ENCODE peak calls at places on chromosomes 1 and 21, in seven cellular contexts. One of them, this sample, is unnamed.
A peak's percentile ranks its signal among the peaks of the same experiment; 100 is the strongest.

GRCh38 chr1:5660141-5660935 is 331.9 kb downstream of the NPHP4 start:
- DNase-seq in SK-N-SH: no peak
- DNase-seq in HCT116: no peak
- DNase-seq in K562: no peak
- DNase-seq in H1: no peak
- DNase-seq in HepG2: no peak
- DNase-seq in GM12878: no peak
- DNase-seq in this sample: no peak

GRCh38 chr21:21018841-21019240 is 20.6 kb downstream of the NCAM2 start:
- DNase-seq in SK-N-SH: no peak
- DNase-seq in HCT116: no peak
- DNase-seq in K562: no peak
- DNase-seq in H1: no peak
- DNase-seq in HepG2: no peak
- DNase-seq in GM12878: no peak
- DNase-seq in this sample: no peak

GRCh38 chr1:213371769-213372619 is 321.0 kb downstream of the RPS6KC1 start:
- DNase-seq in SK-N-SH: no peak
- DNase-seq in HCT116: no peak
- DNase-seq in K562: no peak
- DNase-seq in H1: no peak
- DNase-seq in HepG2: peak; percentile 99
- DNase-seq in GM12878: no peak
- DNase-seq in this sample: no peak

GRCh38 chr1:206050655-206051235 is 2.2 kb upstream of the RHEX start:
- DNase-seq in SK-N-SH: no peak
- DNase-seq in HCT116: no peak
- DNase-seq in K562: no peak
- DNase-seq in H1: no peak
- DNase-seq in HepG2: no peak
- DNase-seq in GM12878: peak; percentile 100
- DNase-seq in this sample: no peak

GRCh38 chr1:183417691-183418491 is at the start of gene NMNAT2:
- DNase-seq in SK-N-SH: peak; percentile 77
- DNase-seq in HCT116: no peak
- DNase-seq in K562: no peak
- DNase-seq in H1: no peak
- DNase-seq in HepG2: no peak
- DNase-seq in GM12878: no peak
- DNase-seq in this sample: no peak

GRCh38 chr1:12629521-12629956 is 11.5 kb upstream of the DHRS3 start:
- DNase-seq in SK-N-SH: no peak
- DNase-seq in HCT116: no peak
- DNase-seq in K562: no peak
- DNase-seq in H1: peak; percentile 76
- DNase-seq in HepG2: no peak
- DNase-seq in GM12878: no peak
- DNase-seq in this sample: no peak

GRCh38 chr1:228809621-228810313 is 74.5 kb downstream of the RHOU start:
- DNase-seq in SK-N-SH: no peak
- DNase-seq in HCT116: no peak
- DNase-seq in K562: no peak
- DNase-seq in H1: no peak
- DNase-seq in HepG2: no peak
- DNase-seq in GM12878: no peak
- DNase-seq in this sample: no peak

GRCh38 chr1:46488343-46489168 is 1.1 kb upstream of the DMBX1 start:
- DNase-seq in SK-N-SH: no peak
- DNase-seq in HCT116: no peak
- DNase-seq in K562: no peak
- DNase-seq in H1: no peak
- DNase-seq in HepG2: no peak
- DNase-seq in GM12878: no peak
- DNase-seq in this sample: no peak

GRCh38 chr1:117466761-117467160 is 99.5 kb downstream of the MAN1A2 start:
- DNase-seq in SK-N-SH: no peak
- DNase-seq in HCT116: no peak
- DNase-seq in K562: no peak
- DNase-seq in H1: no peak
- DNase-seq in HepG2: no peak
- DNase-seq in GM12878: no peak
- DNase-seq in this sample: peak; percentile 86

GRCh38 chr1:101008229-101008628 is 17.4 kb downstream of the DPH5 start:
- DNase-seq in SK-N-SH: no peak
- DNase-seq in HCT116: no peak
- DNase-seq in K562: no peak
- DNase-seq in H1: no peak
- DNase-seq in HepG2: no peak
- DNase-seq in GM12878: no peak
- DNase-seq in this sample: no peak

GRCh38 chr1:48415050-48415449 is 57.0 kb downstream of the SPATA6 start:
- DNase-seq in SK-N-SH: no peak
- DNase-seq in HCT116: no peak
- DNase-seq in K562: no peak
- DNase-seq in H1: no peak
- DNase-seq in HepG2: no peak
- DNase-seq in GM12878: no peak
- DNase-seq in this sample: no peak

GRCh38 chr1:156146006-156146748 is 7.2 kb upstream of the SEMA4A start:
- DNase-seq in SK-N-SH: peak; percentile 85
- DNase-seq in HCT116: peak; percentile 74
- DNase-seq in K562: peak; percentile 77
- DNase-seq in H1: no peak
- DNase-seq in HepG2: peak; percentile 86
- DNase-seq in GM12878: peak; percentile 66
- DNase-seq in this sample: peak; percentile 92
- H3K9ac ChIP-seq in SK-N-SH: no peak overlapping the region
- H3K9ac ChIP-seq in HCT116: no peak overlapping the region
- H3K9ac ChIP-seq in K562: peak overlapping the region; percentile 40
- H3K9ac ChIP-seq in H1: no peak overlapping the region
- H3K9ac ChIP-seq in HepG2: peak overlapping the region; percentile 41
- H3K9ac ChIP-seq in GM12878: peak overlapping the region; percentile 66
- H3K9ac ChIP-seq in this sample: peak overlapping the region; percentile 17

GRCh38 chr1:181151378-181152326 is 63.2 kb downstream of the IER5 start:
- DNase-seq in SK-N-SH: peak; percentile 39
- DNase-seq in HCT116: no peak
- DNase-seq in K562: no peak
- DNase-seq in H1: no peak
- DNase-seq in HepG2: no peak
- DNase-seq in GM12878: no peak
- DNase-seq in this sample: no peak

GRCh38 chr1:181148636-181149035 is 60.1 kb downstream of the IER5 start:
- DNase-seq in SK-N-SH: no peak
- DNase-seq in HCT116: no peak
- DNase-seq in K562: no peak
- DNase-seq in H1: no peak
- DNase-seq in HepG2: no peak
- DNase-seq in GM12878: no peak
- DNase-seq in this sample: no peak

GRCh38 chr1:181150273-181150672 is 61.8 kb downstream of the IER5 start:
- DNase-seq in SK-N-SH: no peak
- DNase-seq in HCT116: no peak
- DNase-seq in K562: no peak
- DNase-seq in H1: no peak
- DNase-seq in HepG2: no peak
- DNase-seq in GM12878: no peak
- DNase-seq in this sample: no peak

GRCh38 chr1:181150842-181151241 is 62.3 kb downstream of the IER5 start:
- DNase-seq in SK-N-SH: no peak
- DNase-seq in HCT116: no peak
- DNase-seq in K562: no peak
- DNase-seq in H1: no peak
- DNase-seq in HepG2: no peak
- DNase-seq in GM12878: no peak
- DNase-seq in this sample: no peak

GRCh38 chr1:181149326-181150000 is 61.0 kb downstream of the IER5 start:
- DNase-seq in SK-N-SH: no peak
- DNase-seq in HCT116: no peak
- DNase-seq in K562: no peak
- DNase-seq in H1: no peak
- DNase-seq in HepG2: no peak
- DNase-seq in GM12878: no peak
- DNase-seq in this sample: no peak
- TF ChIP-seq MAX in SK-N-SH: no peak
- TF ChIP-seq MAX in HCT116: no peak
- TF ChIP-seq MAX in K562: no peak
- TF ChIP-seq MAX in H1: no peak
- TF ChIP-seq MAX in HepG2: no peak
- TF ChIP-seq MAX in GM12878: no peak
- TF ChIP-seq MAX in this sample: no peak

DNA sequence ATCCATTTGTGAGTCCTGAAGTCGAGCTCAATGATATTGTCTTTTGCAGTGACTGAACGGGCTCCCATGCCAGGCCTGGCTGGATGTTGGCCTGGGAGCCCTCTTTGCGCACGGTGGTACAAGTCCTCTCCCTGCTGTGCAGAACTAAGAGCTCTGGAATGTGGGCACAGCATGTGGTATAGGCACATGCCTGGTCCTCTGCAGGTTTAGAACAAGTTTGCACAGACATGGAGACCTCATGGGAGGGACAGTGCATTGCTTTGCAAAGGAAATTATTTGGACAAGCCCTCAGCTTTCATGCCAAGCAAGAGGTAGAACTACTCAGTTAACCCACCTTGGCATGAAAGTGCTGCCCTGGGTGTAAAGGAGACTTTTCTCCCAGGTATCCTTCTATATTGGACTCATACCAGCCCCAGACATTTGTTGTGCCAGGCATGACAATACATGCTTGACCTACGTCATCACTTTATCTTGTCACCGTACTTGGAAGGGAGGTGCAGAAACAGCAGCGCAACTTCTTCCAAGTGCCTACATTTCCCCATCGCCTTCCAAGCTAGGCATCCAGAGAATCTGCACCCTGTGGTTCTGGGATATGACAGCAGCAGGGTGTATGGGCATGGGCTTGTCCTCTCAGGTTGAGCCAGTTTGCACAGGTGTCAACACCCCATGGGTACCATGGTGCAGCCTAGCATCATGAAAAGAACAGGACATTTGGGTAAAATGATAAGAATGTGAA is 37.6 kb upstream of the MRPS6 start:
- DNase-seq in SK-N-SH: no peak
- DNase-seq in HCT116: no peak
- DNase-seq in K562: no peak
- DNase-seq in H1: no peak
- DNase-seq in HepG2: no peak
- DNase-seq in GM12878: no peak
- DNase-seq in this sample: no peak
- H3K9ac ChIP-seq in SK-N-SH: no peak overlapping the region
- H3K9ac ChIP-seq in HCT116: no peak overlapping the region
- H3K9ac ChIP-seq in K562: no peak overlapping the region
- H3K9ac ChIP-seq in H1: no peak overlapping the region
- H3K9ac ChIP-seq in HepG2: no peak overlapping the region
- H3K9ac ChIP-seq in GM12878: no peak overlapping the region
- H3K9ac ChIP-seq in this sample: no peak overlapping the region

GRCh38 chr1:27418786-27419185 is 26.4 kb downstream of the GPR3 start:
- DNase-seq in SK-N-SH: no peak
- DNase-seq in HCT116: no peak
- DNase-seq in K562: no peak
- DNase-seq in H1: no peak
- DNase-seq in HepG2: no peak
- DNase-seq in GM12878: no peak
- DNase-seq in this sample: no peak
- TF ChIP-seq MAX in SK-N-SH: no peak
- TF ChIP-seq MAX in HCT116: no peak
- TF ChIP-seq MAX in K562: no peak
- TF ChIP-seq MAX in H1: no peak
- TF ChIP-seq MAX in HepG2: no peak
- TF ChIP-seq MAX in GM12878: no peak
- TF ChIP-seq MAX in this sample: no peak

DNA sequence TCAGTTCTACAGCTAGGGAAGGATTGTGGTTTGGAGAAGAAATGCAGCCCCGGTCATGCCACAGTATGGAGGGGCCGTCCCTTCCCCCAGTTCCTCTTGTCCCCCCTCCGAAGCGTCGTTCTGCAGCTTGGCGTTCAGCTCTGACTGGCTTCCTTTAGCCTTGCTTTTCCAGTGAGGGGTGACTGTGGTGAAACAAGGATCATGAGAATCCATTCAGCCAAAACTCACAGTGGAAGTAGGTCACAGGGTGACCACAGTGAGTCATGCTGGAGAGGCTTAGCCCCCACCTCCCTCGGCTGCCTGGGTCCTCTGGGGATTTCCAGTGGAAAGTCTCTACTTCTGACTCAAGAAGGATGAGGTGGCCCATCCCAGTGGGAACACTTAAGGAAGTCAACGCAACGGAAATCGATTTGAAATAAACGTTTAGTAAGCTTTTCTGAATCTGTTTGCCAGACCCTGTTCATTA is 37.3 kb upstream of the COL6A2 start:
- DNase-seq in SK-N-SH: no peak
- DNase-seq in HCT116: no peak
- DNase-seq in K562: no peak
- DNase-seq in H1: no peak
- DNase-seq in HepG2: no peak
- DNase-seq in GM12878: no peak
- DNase-seq in this sample: no peak
- H3K9ac ChIP-seq in SK-N-SH: peak overlapping the region; percentile 34
- H3K9ac ChIP-seq in HCT116: no peak overlapping the region
- H3K9ac ChIP-seq in K562: no peak overlapping the region
- H3K9ac ChIP-seq in H1: no peak overlapping the region
- H3K9ac ChIP-seq in HepG2: no peak overlapping the region
- H3K9ac ChIP-seq in GM12878: no peak overlapping the region
- H3K9ac ChIP-seq in this sample: no peak overlapping the region

GRCh38 chr1:83857705-83858104 is 141.2 kb downstream of the TTLL7 start:
- DNase-seq in SK-N-SH: no peak
- DNase-seq in HCT116: no peak
- DNase-seq in K562: no peak
- DNase-seq in H1: no peak
- DNase-seq in HepG2: no peak
- DNase-seq in GM12878: no peak
- DNase-seq in this sample: no peak

GRCh38 chr1:83857108-83857507 is 141.8 kb downstream of the TTLL7 start:
- DNase-seq in SK-N-SH: peak; percentile 61
- DNase-seq in HCT116: no peak
- DNase-seq in K562: no peak
- DNase-seq in H1: no peak
- DNase-seq in HepG2: no peak
- DNase-seq in GM12878: no peak
- DNase-seq in this sample: peak; percentile 24

GRCh38 chr1:83856381-83856780 is 142.6 kb downstream of the TTLL7 start:
- DNase-seq in SK-N-SH: no peak
- DNase-seq in HCT116: no peak
- DNase-seq in K562: no peak
- DNase-seq in H1: no peak
- DNase-seq in HepG2: no peak
- DNase-seq in GM12878: no peak
- DNase-seq in this sample: no peak

DNA sequence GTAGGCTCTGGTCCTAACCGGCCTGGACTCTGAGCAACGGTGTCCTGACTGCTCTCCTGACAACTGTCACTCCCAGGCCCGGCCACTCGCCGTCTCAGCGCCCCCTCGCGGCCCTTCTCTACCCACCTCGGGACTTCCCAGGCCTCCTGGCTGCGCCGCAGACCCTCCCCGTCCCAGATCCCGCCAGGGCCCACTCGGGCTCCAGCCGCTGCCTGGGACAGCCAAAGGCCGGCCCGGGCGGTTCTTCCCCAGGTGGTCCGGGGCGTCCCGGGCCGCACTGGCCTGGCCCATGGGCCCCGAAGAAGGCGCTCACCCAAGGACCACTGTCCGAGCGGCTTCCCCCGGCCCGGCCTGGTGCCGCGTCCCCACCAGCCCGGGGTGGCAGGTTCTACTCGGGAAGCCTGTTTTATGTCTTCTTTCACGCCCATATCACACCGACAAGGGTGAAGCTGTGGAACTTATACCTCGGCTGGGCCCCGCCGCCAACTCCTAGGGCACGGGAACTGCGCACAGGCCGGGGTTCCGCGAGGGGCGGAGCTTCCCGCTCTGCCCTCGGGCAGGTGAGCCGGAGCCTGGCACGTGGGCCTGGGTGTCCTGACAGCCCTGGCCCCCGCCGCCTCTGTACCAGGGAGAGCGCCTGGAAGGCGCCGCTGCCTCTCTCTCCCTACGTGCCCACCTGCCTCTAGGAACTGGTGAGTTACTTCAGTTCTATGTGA is 138.3 kb downstream of the TTLL7 start:
- DNase-seq in SK-N-SH: no peak
- DNase-seq in HCT116: peak; percentile 31
- DNase-seq in K562: peak; percentile 61
- DNase-seq in H1: peak; percentile 34
- DNase-seq in HepG2: peak; percentile 27
- DNase-seq in GM12878: no peak
- DNase-seq in this sample: peak; percentile 68
- TF ChIP-seq MAX in SK-N-SH: no peak
- TF ChIP-seq MAX in HCT116: no peak
- TF ChIP-seq MAX in K562: no peak
- TF ChIP-seq MAX in H1: peak; percentile 96
- TF ChIP-seq MAX in HepG2: no peak
- TF ChIP-seq MAX in GM12878: no peak
- TF ChIP-seq MAX in this sample: no peak